ENCODE peak calls at places on chromosomes 7 and 10, in six cellular contexts. Q is neuronal stem cell, Z is IMR-90, L is H1, S is mesenchymal stem cell, H is H9. G is an unnamed sample.

GRCh38 chr7:144529269-144529926 is 125.9 kb upstream of the NOBOX start:
- DNase-seq in Q (no peak), Z (no peak), L (no peak), S (no peak), H (no peak), G (no peak)

GRCh38 chr7:158642149-158642548 is 54.5 kb upstream of the PTPRN2 start:
- DNase-seq in Q (no peak), Z (no peak), L (no peak), S (no peak), H (no peak), G (no peak)

GRCh38 chr7:80385512-80385911 is 126.4 kb downstream of the GNAT3 start:
- DNase-seq in Q (no peak), Z (no peak), L (no peak), S (peak; percentile 37), H (no peak), G (no peak)

GRCh38 chr10:106958591-106959328 is 205.7 kb downstream of the SORCS1 start:
- DNase-seq in Q (no peak), Z (no peak), L (no peak), S (no peak), H (no peak), G (no peak)

GRCh38 chr10:65952086-65952485 is 973.8 kb upstream of the LRRTM3 start:
- DNase-seq in Q (no peak), Z (no peak), L (no peak), S (no peak), H (no peak), G (no peak)

GRCh38 chr7:87474533-87475358 is 734 bp downstream of the ABCB4 start:
- DNase-seq in Q (no peak), Z (no peak), L (no peak), S (peak; percentile 57), H (no peak), G (no peak)

GRCh38 chr10:5565671-5566581 is 41.2 kb downstream of the CALML3 start:
- DNase-seq in Q (no peak), Z (peak; percentile 84), L (no peak), S (peak; percentile 53), H (no peak), G (no peak)

GRCh38 chr10:23755557-23755956 is 316.7 kb downstream of the OTUD1 start:
- DNase-seq in Q (no peak), Z (no peak), L (no peak), S (no peak), H (no peak), G (no peak)

GRCh38 chr10:122044045-122044661 is 55.2 kb downstream of the TACC2 start:
- DNase-seq in Q (peak; percentile 50), Z (peak; percentile 49), L (no peak), S (no peak), H (no peak), G (peak; percentile 49)

GRCh38 chr10:122709971-122710370 is 10.3 kb upstream of the C10orf120 start:
- DNase-seq in Q (no peak), Z (no peak), L (no peak), S (no peak), H (no peak), G (no peak)

GRCh38 chr10:112793197-112793921 is 156.7 kb upstream of the TCF7L2 start:
- DNase-seq in Q (no peak), Z (peak; percentile 58), L (peak; percentile 38), S (peak; percentile 43), H (no peak), G (no peak)

GRCh38 chr10:14325325-14325955 is 5.3 kb downstream of the FRMD4A start:
- DNase-seq in Q (peak; percentile 11), Z (peak; percentile 12), L (peak; percentile 89), S (peak; percentile 3), H (peak; percentile 75), G (peak; percentile 74)

GRCh38 chr7:37230221-37230620 is 218.4 kb downstream of the ELMO1 start:
- DNase-seq in Q (no peak), Z (no peak), L (no peak), S (no peak), H (no peak), G (no peak)

GRCh38 chr10:113094114-113094486 is 144.1 kb downstream of the TCF7L2 start:
- DNase-seq in Q (no peak), Z (peak; percentile 69), L (no peak), S (peak; percentile 64), H (no peak), G (no peak)

GRCh38 chr10:7408494-7409044 is 2.3 kb downstream of the SFMBT2 start:
- DNase-seq in Q (no peak), Z (peak; percentile 17), L (peak; percentile 76), S (peak; percentile 54), H (peak; percentile 55), G (peak; percentile 66)

GRCh38 chr10:24333736-24334135 is 124.8 kb downstream of the KIAA1217 start:
- DNase-seq in Q (no peak), Z (peak; percentile 63), L (no peak), S (no peak), H (no peak), G (no peak)

GRCh38 chr10:63421591-63421990 is 44.2 kb downstream of the JMJD1C start:
- DNase-seq in Q (no peak), Z (no peak), L (no peak), S (no peak), H (no peak), G (no peak)

GRCh38 chr10:33116293-33116697 is 158.3 kb upstream of the ITGB1 start:
- DNase-seq in Q (peak; percentile 40), Z (peak; percentile 83), L (peak; percentile 68), S (peak; percentile 53), H (peak; percentile 64), G (peak; percentile 81)

GRCh38 chr10:34403512-34403911 is 411.6 kb downstream of the PARD3 start:
- DNase-seq in Q (no peak), Z (peak; percentile 85), L (no peak), S (peak; percentile 66), H (no peak), G (no peak)

GRCh38 chr10:1168763-1169162 is 112.6 kb downstream of the WDR37 start:
- DNase-seq in Q (no peak), Z (no peak), L (no peak), S (no peak), H (no peak), G (no peak)

GRCh38 chr10:100826661-100826982 is 81.2 kb downstream of the PAX2 start:
- DNase-seq in Q (no peak), Z (no peak), L (no peak), S (no peak), H (no peak), G (no peak)

GRCh38 chr10:125441151-125441550 is 241.8 kb downstream of the TEX36 start:
- DNase-seq in Q (no peak), Z (peak; percentile 43), L (no peak), S (no peak), H (no peak), G (no peak)

GRCh38 chr10:71132321-71132810 is 80.0 kb upstream of the UNC5B start:
- DNase-seq in Q (no peak), Z (no peak), L (no peak), S (no peak), H (no peak), G (no peak)

GRCh38 chr10:101071885-101072433 is 10.2 kb downstream of the KAZALD1 start:
- DNase-seq in Q (no peak), Z (no peak), L (no peak), S (no peak), H (no peak), G (no peak)

GRCh38 chr7:145082366-145083240 is 246.8 kb upstream of the TPK1 start:
- DNase-seq in Q (no peak), Z (no peak), L (no peak), S (no peak), H (peak; percentile 57), G (peak; percentile 76)

GRCh38 chr7:143967398-143967797 is 12.8 kb downstream of the OR2F1 start:
- DNase-seq in Q (no peak), Z (no peak), L (no peak), S (no peak), H (no peak), G (no peak)

GRCh38 chr10:113062977-113063967 is 113.2 kb downstream of the TCF7L2 start:
- DNase-seq in Q (no peak), Z (peak; percentile 62), L (no peak), S (peak; percentile 90), H (peak; percentile 57), G (peak; percentile 99)

DNA sequence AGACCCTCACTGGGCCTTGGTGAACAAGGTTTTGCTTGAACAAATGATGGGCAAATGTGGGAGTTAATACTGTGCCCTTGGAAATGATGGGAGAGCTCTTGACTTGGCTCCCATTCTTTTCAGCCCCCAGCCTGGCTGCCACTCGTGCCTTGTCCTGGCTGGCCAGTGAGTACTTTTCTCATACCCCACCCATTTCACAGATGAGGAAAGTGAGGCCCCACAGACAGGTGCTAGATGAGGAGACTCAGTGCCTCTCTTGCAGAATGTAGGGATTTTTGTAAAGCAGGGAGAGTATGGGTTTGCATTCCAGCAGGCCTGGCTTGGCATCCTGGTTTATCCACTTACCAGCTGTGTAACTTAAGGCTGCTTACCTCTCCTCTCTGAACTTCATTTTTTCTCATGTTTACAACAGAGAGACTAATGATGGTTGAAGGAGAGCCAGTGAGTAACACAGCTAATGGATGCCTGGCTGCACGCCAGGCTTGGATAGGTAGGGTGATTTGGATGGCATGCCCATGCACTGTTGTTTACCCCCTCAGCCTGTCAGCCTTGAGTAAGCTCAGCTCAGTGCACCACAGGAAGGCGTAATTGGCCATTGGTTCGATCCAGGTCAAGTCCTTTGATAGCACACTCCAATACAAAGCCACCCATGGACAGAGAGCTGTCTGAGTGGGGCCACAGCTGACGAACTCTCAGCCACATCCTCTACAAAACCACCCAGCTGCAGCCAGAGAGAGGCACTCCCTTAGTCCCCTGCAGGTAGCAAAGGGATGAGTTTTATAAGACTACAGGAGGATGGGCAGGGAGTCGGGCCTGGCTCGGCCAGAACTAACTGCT is 436.8 kb downstream of the RPS24 start:
- DNase-seq in Q (no peak), Z (peak; percentile 18), L (no peak), S (no peak), H (no peak), G (no peak)
- H2AK5ac ChIP-seq in Q (no peak overlapping the region), Z (peak overlapping the region; percentile 13), L (no peak overlapping the region), S (no peak overlapping the region), H (no peak overlapping the region), G (no peak overlapping the region)

GRCh38 chr10:69376662-69377061 is 40.1 kb downstream of the TACR2 start:
- DNase-seq in Q (no peak), Z (no peak), L (no peak), S (no peak), H (no peak), G (peak; percentile 26)

GRCh38 chr10:69374931-69375306 is 41.8 kb downstream of the TACR2 start:
- DNase-seq in Q (no peak), Z (no peak), L (no peak), S (no peak), H (no peak), G (no peak)

GRCh38 chr10:69377936-69378335 is 38.8 kb downstream of the TACR2 start:
- DNase-seq in Q (no peak), Z (no peak), L (no peak), S (no peak), H (no peak), G (peak; percentile 55)

GRCh38 chr10:69375307-69376151 is 41.2 kb downstream of the TACR2 start:
- DNase-seq in Q (peak; percentile 49), Z (no peak), L (peak; percentile 77), S (no peak), H (peak; percentile 92), G (peak; percentile 91)

GRCh38 chr10:69377191-69377590 is 39.5 kb downstream of the TACR2 start:
- DNase-seq in Q (no peak), Z (no peak), L (no peak), S (no peak), H (no peak), G (no peak)
- H3K27ac ChIP-seq in Q (no peak overlapping the region), Z (no peak overlapping the region), L (no peak overlapping the region), S (no peak overlapping the region), H (no peak overlapping the region), G (no peak overlapping the region)

GRCh38 chr7:142338633-142339501 is 81.0 kb upstream of the PRSS58 start:
- DNase-seq in Q (peak; percentile 29), Z (peak; percentile 14), L (peak; percentile 87), S (peak; percentile 6), H (peak; percentile 88), G (peak; percentile 85)
- H2BK15ac ChIP-seq in Q (no peak overlapping the region), Z (no peak overlapping the region), L (peak overlapping the region; percentile 40), S (no peak overlapping the region), H (no peak overlapping the region), G (no peak overlapping the region)

GRCh38 chr10:51124852-51125251 is 50.6 kb downstream of the PRKG1 start:
- DNase-seq in Q (no peak), Z (no peak), L (no peak), S (no peak), H (no peak), G (no peak)
- H2AK5ac ChIP-seq in Q (no peak overlapping the region), Z (no peak overlapping the region), L (no peak overlapping the region), S (no peak overlapping the region), H (no peak overlapping the region), G (no peak overlapping the region)

G was measured in mesendoderm.